ENCODE peak calls at places on chromosome 21, in eight cellular contexts. T is AG10803; W is hepatocyte; H is body of pancreas; C is HCT116; P is CD4-positive, alpha-beta T cell; J is fibroblast of mammary gland; X is nephron progenitor cell. Y is an unnamed sample.

GRCh38 chr21:45982758-45983731 is 1.5 kb downstream of the COL6A1 start:
- DNase-seq in T (no peak), W (no peak), H (peak; percentile 15), C (no peak), P (no peak), J (no peak), X (peak; percentile 14), Y (no peak)

GRCh38 chr21:25573409-25574206 is 33.7 kb downstream of the MRPL39 start:
- DNase-seq in T (peak; percentile 75), W (peak; percentile 49), H (no peak), C (peak; percentile 24), P (peak; percentile 11), J (peak; percentile 97), X (no peak), Y (peak; percentile 84)

GRCh38 chr21:46093668-46094400 is 4.1 kb upstream of the COL6A2 start:
- DNase-seq in T (no peak), W (no peak), H (no peak), C (no peak), P (no peak), J (no peak), X (no peak), Y (no peak)

GRCh38 chr21:35375115-35375514 is 326.0 kb upstream of the RUNX1 start:
- DNase-seq in T (peak; percentile 97), W (peak; percentile 17), H (no peak), C (no peak), P (no peak), J (peak; percentile 89), X (no peak), Y (peak; percentile 81)

GRCh38 chr21:25214676-25215075 is 392.6 kb downstream of the MRPL39 start:
- DNase-seq in T (no peak), W (no peak), H (no peak), C (no peak), P (no peak), J (no peak), X (no peak), Y (no peak)

GRCh38 chr21:45074818-45075605 is 632 bp downstream of the ADARB1 start:
- DNase-seq in T (peak; percentile 18), W (peak; percentile 37), H (peak; percentile 31), C (no peak), P (no peak), J (no peak), X (peak; percentile 63), Y (peak; percentile 43)

GRCh38 chr21:20527691-20528090 is 470.5 kb upstream of the NCAM2 start:
- DNase-seq in T (no peak), W (no peak), H (no peak), C (no peak), P (no peak), J (no peak), X (no peak), Y (no peak)

GRCh38 chr21:34074283-34075098 is 1.1 kb downstream of the MRPS6 start:
- DNase-seq in T (no peak), W (peak; percentile 27), H (no peak), C (no peak), P (no peak), J (no peak), X (peak; percentile 20), Y (no peak)

GRCh38 chr21:44710756-44711326 is 531 bp downstream of the TSPEAR start:
- DNase-seq in T (no peak), W (peak; percentile 62), H (no peak), C (no peak), P (no peak), J (no peak), X (no peak), Y (no peak)

GRCh38 chr21:38596264-38597042 is 98.2 kb upstream of the ERG start:
- DNase-seq in T (no peak), W (peak; percentile 48), H (no peak), C (no peak), P (no peak), J (no peak), X (no peak), Y (no peak)

GRCh38 chr21:40631201-40631600 is 215.8 kb downstream of the DSCAM start:
- DNase-seq in T (peak; percentile 4), W (no peak), H (no peak), C (no peak), P (no peak), J (no peak), X (no peak), Y (no peak)

GRCh38 chr21:42009018-42009830 is 936 bp downstream of the ZBTB21 start:
- DNase-seq in T (peak; percentile 81), W (peak; percentile 80), H (peak; percentile 66), C (no peak), P (peak; percentile 19), J (peak; percentile 71), X (peak; percentile 61), Y (peak; percentile 82)
- TF ChIP-seq CTCF in T (peak; percentile 5), W (peak; percentile 40), H (peak; percentile 35), C (no peak), P (peak; percentile 27), J (no peak), X (no peak), Y (peak; percentile 30)

GRCh38 chr21:26965567-26966359 is 1.1 kb downstream of the ADAMTS5 start:
- DNase-seq in T (peak; percentile 70), W (peak; percentile 51), H (peak; percentile 27), C (no peak), P (no peak), J (peak; percentile 46), X (peak; percentile 73), Y (peak; percentile 53)
- TF ChIP-seq CTCF in T (peak; percentile 47), W (peak; percentile 38), H (peak; percentile 52), C (no peak), P (no peak), J (peak; percentile 27), X (peak; percentile 46), Y (peak; percentile 47)

GRCh38 chr21:16007933-16008332 is 278.2 kb downstream of the USP25 start:
- DNase-seq in T (no peak), W (no peak), H (no peak), C (no peak), P (no peak), J (no peak), X (no peak), Y (peak; percentile 2)

GRCh38 chr21:15999741-16000140 is 270.0 kb downstream of the USP25 start:
- DNase-seq in T (no peak), W (no peak), H (no peak), C (no peak), P (no peak), J (no peak), X (no peak), Y (no peak)

GRCh38 chr21:16004523-16004922 is 274.7 kb downstream of the USP25 start:
- DNase-seq in T (no peak), W (no peak), H (no peak), C (no peak), P (no peak), J (no peak), X (no peak), Y (no peak)

GRCh38 chr21:16004121-16004520 is 274.3 kb downstream of the USP25 start:
- DNase-seq in T (no peak), W (no peak), H (no peak), C (no peak), P (no peak), J (peak; percentile 43), X (no peak), Y (peak; percentile 35)

GRCh38 chr21:16002872-16003466 is 273.2 kb downstream of the USP25 start:
- DNase-seq in T (peak; percentile 34), W (no peak), H (no peak), C (no peak), P (no peak), J (peak; percentile 64), X (no peak), Y (peak; percentile 29)
- TF ChIP-seq CTCF in T (peak; percentile 68), W (peak; percentile 60), H (no peak), C (no peak), P (no peak), J (peak; percentile 71), X (no peak), Y (peak; percentile 41)

GRCh38 chr21:42849759-42850412 is 29.5 kb downstream of the WDR4 start:
- DNase-seq in T (no peak), W (no peak), H (no peak), C (no peak), P (no peak), J (no peak), X (no peak), Y (no peak)

GRCh38 chr21:42850463-42850862 is 28.9 kb downstream of the WDR4 start:
- DNase-seq in T (no peak), W (no peak), H (no peak), C (no peak), P (no peak), J (no peak), X (no peak), Y (no peak)

GRCh38 chr21:42851812-42852665 is 27.3 kb downstream of the WDR4 start:
- DNase-seq in T (no peak), W (no peak), H (no peak), C (no peak), P (no peak), J (no peak), X (no peak), Y (no peak)

GRCh38 chr21:42848932-42849758 is 30.2 kb downstream of the WDR4 start:
- DNase-seq in T (no peak), W (no peak), H (no peak), C (no peak), P (no peak), J (no peak), X (no peak), Y (no peak)

GRCh38 chr21:42850866-42851391 is 28.4 kb downstream of the WDR4 start:
- DNase-seq in T (peak; percentile 15), W (no peak), H (no peak), C (no peak), P (peak; percentile 15), J (peak; percentile 14), X (peak; percentile 21), Y (peak; percentile 15)
- TF ChIP-seq CTCF in T (peak; percentile 38), W (no peak), H (peak; percentile 30), C (peak; percentile 23), P (peak; percentile 14), J (peak; percentile 33), X (peak; percentile 28), Y (peak; percentile 54)

GRCh38 chr21:17931080-17931479 is 111.9 kb upstream of the C21orf91 start:
- DNase-seq in T (no peak), W (no peak), H (no peak), C (peak; percentile 24), P (no peak), J (no peak), X (no peak), Y (no peak)
- TF ChIP-seq CTCF in T (peak; percentile 27), W (peak; percentile 2), H (no peak), C (no peak), P (no peak), J (peak; percentile 35), X (peak; percentile 16), Y (no peak)

Y was measured in fibroblast of villous mesenchyme.